ENCODE peak calls at places on chromosomes 7 and 10, in ten cellular contexts. One of them, this sample, is unnamed.
A peak's percentile ranks its signal among the peaks of the same experiment; 100 is the strongest.

GRCh38 chr10:28761084-28761875 is 84.0 kb downstream of the BAMBI start:
- DNase-seq in HepG2: no peak
- DNase-seq in astrocyte: peak; percentile 16
- DNase-seq in fibroblast of lung: peak; percentile 38
- DNase-seq in MM.1S: no peak
- DNase-seq in GM23248: no peak
- DNase-seq in neural progenitor cell: no peak
- DNase-seq in keratinocyte: no peak
- DNase-seq in PC-9: no peak
- DNase-seq in H1: no peak
- DNase-seq in this sample: no peak

GRCh38 chr7:107592361-107593024 is 12.4 kb downstream of the BCAP29 start:
- DNase-seq in HepG2: no peak
- DNase-seq in astrocyte: peak; percentile 71
- DNase-seq in fibroblast of lung: peak; percentile 72
- DNase-seq in MM.1S: no peak
- DNase-seq in GM23248: peak; percentile 90
- DNase-seq in neural progenitor cell: no peak
- DNase-seq in keratinocyte: peak; percentile 23
- DNase-seq in PC-9: no peak
- DNase-seq in H1: no peak
- DNase-seq in this sample: no peak

GRCh38 chr10:5014936-5015335 is 11.3 kb upstream of the AKR1C2 start:
- DNase-seq in HepG2: peak; percentile 29
- DNase-seq in astrocyte: no peak
- DNase-seq in fibroblast of lung: no peak
- DNase-seq in MM.1S: no peak
- DNase-seq in GM23248: peak; percentile 42
- DNase-seq in neural progenitor cell: peak; percentile 8
- DNase-seq in keratinocyte: no peak
- DNase-seq in PC-9: peak; percentile 38
- DNase-seq in H1: no peak
- DNase-seq in this sample: peak; percentile 11

GRCh38 chr7:78587443-78588044 is 789.0 kb downstream of the PHTF2 start:
- DNase-seq in HepG2: peak; percentile 10
- DNase-seq in astrocyte: no peak
- DNase-seq in fibroblast of lung: no peak
- DNase-seq in MM.1S: peak; percentile 17
- DNase-seq in GM23248: peak; percentile 61
- DNase-seq in neural progenitor cell: peak; percentile 15
- DNase-seq in keratinocyte: no peak
- DNase-seq in PC-9: no peak
- DNase-seq in H1: no peak
- DNase-seq in this sample: peak; percentile 70

GRCh38 chr10:113179966-113180365 is 229.9 kb downstream of the TCF7L2 start:
- DNase-seq in HepG2: no peak
- DNase-seq in astrocyte: no peak
- DNase-seq in fibroblast of lung: no peak
- DNase-seq in MM.1S: no peak
- DNase-seq in GM23248: no peak
- DNase-seq in neural progenitor cell: no peak
- DNase-seq in keratinocyte: no peak
- DNase-seq in PC-9: no peak
- DNase-seq in H1: peak; percentile 26
- DNase-seq in this sample: no peak

GRCh38 chr7:17434841-17435692 is 136.6 kb downstream of the AHR start:
- DNase-seq in HepG2: no peak
- DNase-seq in astrocyte: no peak
- DNase-seq in fibroblast of lung: no peak
- DNase-seq in MM.1S: no peak
- DNase-seq in GM23248: no peak
- DNase-seq in neural progenitor cell: no peak
- DNase-seq in keratinocyte: no peak
- DNase-seq in PC-9: no peak
- DNase-seq in H1: no peak
- DNase-seq in this sample: peak; percentile 5

GRCh38 chr10:44830022-44830421 is 81.1 kb upstream of the TMEM72 start:
- DNase-seq in HepG2: no peak
- DNase-seq in astrocyte: peak; percentile 86
- DNase-seq in fibroblast of lung: peak; percentile 89
- DNase-seq in MM.1S: no peak
- DNase-seq in GM23248: peak; percentile 69
- DNase-seq in neural progenitor cell: no peak
- DNase-seq in keratinocyte: no peak
- DNase-seq in PC-9: peak; percentile 70
- DNase-seq in H1: no peak
- DNase-seq in this sample: peak; percentile 96

GRCh38 chr7:135285547-135285946 is 51.9 kb downstream of the STRA8 start:
- DNase-seq in HepG2: no peak
- DNase-seq in astrocyte: no peak
- DNase-seq in fibroblast of lung: no peak
- DNase-seq in MM.1S: no peak
- DNase-seq in GM23248: no peak
- DNase-seq in neural progenitor cell: no peak
- DNase-seq in keratinocyte: no peak
- DNase-seq in PC-9: peak; percentile 32
- DNase-seq in H1: no peak
- DNase-seq in this sample: peak; percentile 50

GRCh38 chr7:82376739-82377138 is 66.8 kb downstream of the CACNA2D1 start:
- DNase-seq in HepG2: no peak
- DNase-seq in astrocyte: no peak
- DNase-seq in fibroblast of lung: no peak
- DNase-seq in MM.1S: no peak
- DNase-seq in GM23248: no peak
- DNase-seq in neural progenitor cell: no peak
- DNase-seq in keratinocyte: no peak
- DNase-seq in PC-9: no peak
- DNase-seq in H1: no peak
- DNase-seq in this sample: no peak

GRCh38 chr10:8069627-8070026 is 15.1 kb downstream of the GATA3 start:
- DNase-seq in HepG2: no peak
- DNase-seq in astrocyte: peak; percentile 92
- DNase-seq in fibroblast of lung: peak; percentile 95
- DNase-seq in MM.1S: no peak
- DNase-seq in GM23248: no peak
- DNase-seq in neural progenitor cell: no peak
- DNase-seq in keratinocyte: no peak
- DNase-seq in PC-9: no peak
- DNase-seq in H1: no peak
- DNase-seq in this sample: no peak

GRCh38 chr10:130652544-130652943 is 516.4 kb downstream of the GLRX3 start:
- DNase-seq in HepG2: no peak
- DNase-seq in astrocyte: no peak
- DNase-seq in fibroblast of lung: no peak
- DNase-seq in MM.1S: no peak
- DNase-seq in GM23248: peak; percentile 5
- DNase-seq in neural progenitor cell: no peak
- DNase-seq in keratinocyte: no peak
- DNase-seq in PC-9: no peak
- DNase-seq in H1: no peak
- DNase-seq in this sample: no peak

GRCh38 chr7:139661043-139661440 is 116.8 kb downstream of the HIPK2 start:
- DNase-seq in HepG2: no peak
- DNase-seq in astrocyte: no peak
- DNase-seq in fibroblast of lung: no peak
- DNase-seq in MM.1S: no peak
- DNase-seq in GM23248: no peak
- DNase-seq in neural progenitor cell: no peak
- DNase-seq in keratinocyte: no peak
- DNase-seq in PC-9: no peak
- DNase-seq in H1: no peak
- DNase-seq in this sample: no peak

GRCh38 chr10:126247454-126247975 is 140.8 kb downstream of the ADAM12 start:
- DNase-seq in HepG2: no peak
- DNase-seq in astrocyte: peak; percentile 100
- DNase-seq in fibroblast of lung: peak; percentile 100
- DNase-seq in MM.1S: no peak
- DNase-seq in GM23248: peak; percentile 100
- DNase-seq in neural progenitor cell: no peak
- DNase-seq in keratinocyte: peak; percentile 75
- DNase-seq in PC-9: peak; percentile 88
- DNase-seq in H1: no peak
- DNase-seq in this sample: peak; percentile 94

DNA sequence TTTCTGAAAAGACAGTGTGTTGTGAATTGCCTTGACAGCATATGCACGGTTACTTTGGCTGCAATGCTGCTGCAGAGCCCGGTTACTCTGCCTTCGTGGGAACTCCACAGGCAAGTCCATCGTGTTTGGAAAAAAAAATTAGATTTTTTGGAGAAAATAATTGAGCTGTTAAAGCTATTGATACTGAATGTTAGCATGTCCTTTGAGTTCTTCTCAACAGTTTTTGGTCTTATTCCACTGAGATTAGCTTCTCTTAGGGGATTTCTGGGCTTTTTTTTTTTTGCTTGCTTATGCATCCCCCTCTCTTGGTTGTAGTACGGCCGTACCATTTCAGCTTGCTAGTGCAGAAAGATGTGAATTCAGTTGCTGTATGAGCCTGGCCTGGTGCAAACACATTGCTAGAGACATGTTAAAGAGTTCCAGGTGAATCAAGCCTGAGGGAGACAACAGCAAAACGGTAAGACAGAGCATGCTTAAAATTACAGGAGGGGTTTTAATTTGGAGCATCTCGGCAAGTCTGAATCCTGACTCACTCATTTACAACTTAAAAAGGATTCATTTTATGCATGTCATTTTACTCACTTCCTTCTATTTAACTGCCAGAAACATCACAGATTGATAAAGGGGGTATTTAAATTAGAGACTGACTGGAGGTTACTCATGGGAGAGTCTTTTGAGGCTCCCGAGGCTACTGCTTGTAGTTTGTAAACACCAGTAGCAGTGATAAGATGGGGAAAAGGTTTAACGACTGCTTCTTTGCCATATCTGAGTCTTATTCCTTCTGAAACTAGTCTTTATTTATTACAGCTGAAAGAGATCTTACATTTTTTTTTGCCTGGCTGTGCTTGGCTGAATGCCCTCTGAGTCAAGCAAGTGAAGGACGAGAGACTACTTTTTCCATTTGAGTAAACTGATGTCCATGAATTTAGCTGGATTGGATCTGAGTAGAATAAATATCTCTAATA is 113.7 kb downstream of the CDK14 start:
- DNase-seq in HepG2: no peak
- DNase-seq in astrocyte: peak; percentile 68
- DNase-seq in fibroblast of lung: peak; percentile 74
- DNase-seq in MM.1S: peak; percentile 76
- DNase-seq in GM23248: peak; percentile 70
- DNase-seq in neural progenitor cell: no peak
- DNase-seq in keratinocyte: no peak
- DNase-seq in PC-9: no peak
- DNase-seq in H1: no peak
- DNase-seq in this sample: peak; percentile 28
- H3K4me3 ChIP-seq in HepG2: no peak overlapping the region
- H3K4me3 ChIP-seq in astrocyte: peak overlapping the region; percentile 1
- H3K4me3 ChIP-seq in fibroblast of lung: no peak overlapping the region
- H3K4me3 ChIP-seq in MM.1S: peak overlapping the region; percentile 77
- H3K4me3 ChIP-seq in GM23248: peak overlapping the region; percentile 48
- H3K4me3 ChIP-seq in neural progenitor cell: no peak overlapping the region
- H3K4me3 ChIP-seq in keratinocyte: no peak overlapping the region
- H3K4me3 ChIP-seq in PC-9: no peak overlapping the region
- H3K4me3 ChIP-seq in H1: no peak overlapping the region
- H3K4me3 ChIP-seq in this sample: no peak overlapping the region

GRCh38 chr10:92024700-92025099 is 101.1 kb downstream of the BTAF1 start:
- DNase-seq in HepG2: no peak
- DNase-seq in astrocyte: peak; percentile 61
- DNase-seq in fibroblast of lung: peak; percentile 70
- DNase-seq in MM.1S: no peak
- DNase-seq in GM23248: peak; percentile 19
- DNase-seq in neural progenitor cell: no peak
- DNase-seq in keratinocyte: no peak
- DNase-seq in PC-9: no peak
- DNase-seq in H1: no peak
- DNase-seq in this sample: no peak
- H3K27ac ChIP-seq in HepG2: no peak overlapping the region
- H3K27ac ChIP-seq in astrocyte: no peak overlapping the region
- H3K27ac ChIP-seq in fibroblast of lung: no peak overlapping the region
- H3K27ac ChIP-seq in MM.1S: no peak overlapping the region
- H3K27ac ChIP-seq in GM23248: no peak overlapping the region
- H3K27ac ChIP-seq in neural progenitor cell: no peak overlapping the region
- H3K27ac ChIP-seq in keratinocyte: no peak overlapping the region
- H3K27ac ChIP-seq in PC-9: no peak overlapping the region
- H3K27ac ChIP-seq in H1: no peak overlapping the region
- H3K27ac ChIP-seq in this sample: no peak overlapping the region

GRCh38 chr7:96013836-96014235 is 241.5 kb downstream of the DYNC1I1 start:
- DNase-seq in HepG2: no peak
- DNase-seq in astrocyte: no peak
- DNase-seq in fibroblast of lung: no peak
- DNase-seq in MM.1S: no peak
- DNase-seq in GM23248: no peak
- DNase-seq in neural progenitor cell: no peak
- DNase-seq in keratinocyte: no peak
- DNase-seq in PC-9: no peak
- DNase-seq in H1: no peak
- DNase-seq in this sample: no peak
- TF ChIP-seq EZH2 in HepG2: no peak
- TF ChIP-seq EZH2 in astrocyte: no peak
- TF ChIP-seq EZH2 in fibroblast of lung: no peak
- TF ChIP-seq EZH2 in MM.1S: no peak
- TF ChIP-seq EZH2 in GM23248: no peak
- TF ChIP-seq EZH2 in neural progenitor cell: no peak
- TF ChIP-seq EZH2 in keratinocyte: no peak
- TF ChIP-seq EZH2 in PC-9: no peak
- TF ChIP-seq EZH2 in H1: no peak
- TF ChIP-seq EZH2 in this sample: no peak

GRCh38 chr10:100998991-100999741 is 442 bp upstream of the LZTS2 start:
- DNase-seq in HepG2: peak; percentile 45
- DNase-seq in astrocyte: peak; percentile 54
- DNase-seq in fibroblast of lung: peak; percentile 71
- DNase-seq in MM.1S: peak; percentile 69
- DNase-seq in GM23248: peak; percentile 89
- DNase-seq in neural progenitor cell: peak; percentile 89
- DNase-seq in keratinocyte: peak; percentile 33
- DNase-seq in PC-9: no peak
- DNase-seq in H1: peak; percentile 87
- DNase-seq in this sample: peak; percentile 64

GRCh38 chr10:101000602-101000991 is 989 bp downstream of the LZTS2 start:
- DNase-seq in HepG2: no peak
- DNase-seq in astrocyte: no peak
- DNase-seq in fibroblast of lung: no peak
- DNase-seq in MM.1S: peak; percentile 1
- DNase-seq in GM23248: peak; percentile 38
- DNase-seq in neural progenitor cell: no peak
- DNase-seq in keratinocyte: no peak
- DNase-seq in PC-9: no peak
- DNase-seq in H1: no peak
- DNase-seq in this sample: no peak

GRCh38 chr10:100999742-101000601 is at the start of gene LZTS2:
- DNase-seq in HepG2: no peak
- DNase-seq in astrocyte: no peak
- DNase-seq in fibroblast of lung: no peak
- DNase-seq in MM.1S: peak; percentile 3
- DNase-seq in GM23248: peak; percentile 76
- DNase-seq in neural progenitor cell: peak; percentile 58
- DNase-seq in keratinocyte: no peak
- DNase-seq in PC-9: no peak
- DNase-seq in H1: peak; percentile 63
- DNase-seq in this sample: no peak

GRCh38 chr10:101002456-101002855 is 2.8 kb downstream of the LZTS2 start:
- DNase-seq in HepG2: no peak
- DNase-seq in astrocyte: no peak
- DNase-seq in fibroblast of lung: no peak
- DNase-seq in MM.1S: no peak
- DNase-seq in GM23248: no peak
- DNase-seq in neural progenitor cell: no peak
- DNase-seq in keratinocyte: no peak
- DNase-seq in PC-9: no peak
- DNase-seq in H1: no peak
- DNase-seq in this sample: no peak

GRCh38 chr10:101001225-101002035 is 1.8 kb downstream of the LZTS2 start:
- DNase-seq in HepG2: no peak
- DNase-seq in astrocyte: peak; percentile 89
- DNase-seq in fibroblast of lung: peak; percentile 93
- DNase-seq in MM.1S: peak; percentile 3
- DNase-seq in GM23248: peak; percentile 97
- DNase-seq in neural progenitor cell: peak; percentile 39
- DNase-seq in keratinocyte: no peak
- DNase-seq in PC-9: no peak
- DNase-seq in H1: no peak
- DNase-seq in this sample: peak; percentile 54
- H3K4me3 ChIP-seq in HepG2: peak overlapping the region; percentile 91
- H3K4me3 ChIP-seq in astrocyte: peak overlapping the region; percentile 89
- H3K4me3 ChIP-seq in fibroblast of lung: peak overlapping the region; percentile 90
- H3K4me3 ChIP-seq in MM.1S: no peak overlapping the region
- H3K4me3 ChIP-seq in GM23248: peak overlapping the region; percentile 98
- H3K4me3 ChIP-seq in neural progenitor cell: peak overlapping the region; percentile 96
- H3K4me3 ChIP-seq in keratinocyte: peak overlapping the region; percentile 82
- H3K4me3 ChIP-seq in PC-9: no peak overlapping the region
- H3K4me3 ChIP-seq in H1: no peak overlapping the region
- H3K4me3 ChIP-seq in this sample: peak overlapping the region; percentile 83